ENCODE peak calls at places on chromosomes 3 and 15, in ten cellular contexts. Y, N, J, P, I, Z, X, V, C and K are unnamed samples.

GRCh38 chr15:47991376-47991775 is 129.4 kb upstream of the SLC24A5 start:
- DNase-seq in Y (no peak), N (peak; percentile 26), J (peak; percentile 50), P (no peak), I (no peak), Z (no peak), X (no peak), V (no peak), C (no peak), K (no peak)

GRCh38 chr3:183178833-183179549 is 16.5 kb upstream of the LAMP3 start:
- DNase-seq in Y (no peak), N (peak; percentile 55), J (peak; percentile 40), P (no peak), I (no peak), Z (peak; percentile 84), X (peak; percentile 19), V (peak; percentile 49), C (peak; percentile 75), K (no peak)

GRCh38 chr3:30292192-30292893 is 314.1 kb upstream of the TGFBR2 start:
- DNase-seq in Y (no peak), N (peak; percentile 62), J (peak; percentile 63), P (no peak), I (no peak), Z (no peak), X (no peak), V (no peak), C (no peak), K (peak; percentile 87)

GRCh38 chr3:178525180-178525704 is 11.0 kb upstream of the KCNMB2 start:
- DNase-seq in Y (no peak), N (no peak), J (peak; percentile 71), P (no peak), I (no peak), Z (no peak), X (no peak), V (no peak), C (no peak), K (no peak)

GRCh38 chr3:187994221-187995085 is 159.5 kb upstream of the LPP start:
- DNase-seq in Y (peak; percentile 57), N (peak; percentile 79), J (peak; percentile 13), P (no peak), I (no peak), Z (no peak), X (peak; percentile 49), V (no peak), C (no peak), K (no peak)

GRCh38 chr15:36831125-36831914 is 251.9 kb downstream of the CDIN1 start:
- DNase-seq in Y (no peak), N (peak; percentile 63), J (peak; percentile 39), P (no peak), I (no peak), Z (no peak), X (no peak), V (no peak), C (peak; percentile 34), K (no peak)

GRCh38 chr3:7734456-7734855 is 767.2 kb upstream of the LMCD1 start:
- DNase-seq in Y (no peak), N (peak; percentile 1), J (no peak), P (no peak), I (no peak), Z (no peak), X (no peak), V (no peak), C (no peak), K (no peak)

GRCh38 chr3:74562528-74563190 is 51.8 kb downstream of the CNTN3 start:
- DNase-seq in Y (no peak), N (no peak), J (no peak), P (no peak), I (no peak), Z (no peak), X (no peak), V (no peak), C (no peak), K (no peak)

GRCh38 chr15:29712149-29712885 is 110.0 kb downstream of the TJP1 start:
- DNase-seq in Y (no peak), N (no peak), J (no peak), P (no peak), I (no peak), Z (no peak), X (no peak), V (no peak), C (no peak), K (no peak)